ENCODE peak calls at places on chromosomes 13 and 19, in four cellular contexts. N is uterus, H is OCI-LY7, E is endothelial cell. F is an unnamed sample.

GRCh38 chr19:18089726-18090125 is 3.0 kb upstream of the IL12RB1 start:
- DNase-seq in N (no peak), H (no peak), E (no peak), F (no peak)

GRCh38 chr13:56713656-56714055 is 427.1 kb upstream of the PRR20A start:
- DNase-seq in H (no peak), E (no peak), N (no peak), F (no peak)

GRCh38 chr19:34975056-34975455 is 11.0 kb upstream of the ZNF792 start:
- DNase-seq in N (no peak), H (no peak), E (no peak), F (no peak)

GRCh38 chr19:47003611-47003935 is 16.1 kb upstream of the NPAS1 start:
- DNase-seq in H (no peak), E (no peak), N (no peak), F (no peak)

GRCh38 chr19:46944918-46945628 is 74.6 kb upstream of the NPAS1 start:
- DNase-seq in N (peak), H (no peak), E (no peak), F (peak)

GRCh38 chr19:11152318-11153062 is 3.1 kb downstream of the SPC24 start:
- DNase-seq in H (no peak), N (peak), E (no peak), F (no peak)

GRCh38 chr13:28657784-28658538 is 969 bp upstream of the POMP start:
- DNase-seq in N (no peak), E (no peak), H (peak), F (no peak)

GRCh38 chr19:40740747-40741146 is 9.5 kb downstream of the ACTMAP start:
- DNase-seq in N (no peak), H (no peak), E (no peak), F (peak)

GRCh38 chr19:38183227-38183914 is 40.7 kb downstream of the DPF1 start:
- DNase-seq in N (peak), E (peak), H (no peak), F (no peak)

GRCh38 chr13:98450495-98451167 is 126.3 kb downstream of the STK24 start:
- DNase-seq in H (peak), E (peak), N (no peak), F (no peak)

GRCh38 chr19:7460562-7460966 is 28.3 kb downstream of the PEX11G start:
- DNase-seq in E (no peak), N (no peak), H (no peak), F (no peak)

GRCh38 chr13:100514788-100515409 is 73.7 kb downstream of the GGACT start:
- DNase-seq in H (peak), E (peak), N (peak), F (peak)

GRCh38 chr13:51044023-51044665 is 66.9 kb downstream of the C13orf42 start:
- DNase-seq in N (no peak), H (peak), E (no peak), F (no peak)

GRCh38 chr19:5172859-5173577 is 167.6 kb downstream of the PTPRS start:
- DNase-seq in H (no peak), N (no peak), E (no peak), F (peak)

GRCh38 chr19:1671716-1672037 is 19.3 kb upstream of the TCF3 start:
- DNase-seq in H (peak), E (no peak), N (no peak), F (no peak)

GRCh38 chr19:6374179-6374709 is 1.5 kb downstream of the PSPN start:
- DNase-seq in H (no peak), E (no peak), N (peak), F (no peak)

GRCh38 chr19:35736913-35737886 is 5.1 kb downstream of the IGFLR1 start:
- DNase-seq in E (no peak), H (peak), N (no peak), F (no peak)

GRCh38 chr19:8363803-8364771 is at the start of gene ANGPTL4:
- DNase-seq in E (peak), H (no peak), N (peak), F (peak)

GRCh38 chr13:73286177-73286576 is 227.4 kb downstream of the KLF5 start:
- DNase-seq in N (no peak), H (no peak), E (no peak), F (no peak)
- TF ChIP-seq CTCF in N (no peak), H (peak), E (no peak), F (no peak)

GRCh38 chr13:110073982-110074381 is 233.0 kb downstream of the COL4A1 start:
- DNase-seq in H (no peak), E (no peak), N (no peak), F (no peak)
- TF ChIP-seq CTCF in H (no peak), E (no peak), N (no peak), F (no peak)

DNA sequence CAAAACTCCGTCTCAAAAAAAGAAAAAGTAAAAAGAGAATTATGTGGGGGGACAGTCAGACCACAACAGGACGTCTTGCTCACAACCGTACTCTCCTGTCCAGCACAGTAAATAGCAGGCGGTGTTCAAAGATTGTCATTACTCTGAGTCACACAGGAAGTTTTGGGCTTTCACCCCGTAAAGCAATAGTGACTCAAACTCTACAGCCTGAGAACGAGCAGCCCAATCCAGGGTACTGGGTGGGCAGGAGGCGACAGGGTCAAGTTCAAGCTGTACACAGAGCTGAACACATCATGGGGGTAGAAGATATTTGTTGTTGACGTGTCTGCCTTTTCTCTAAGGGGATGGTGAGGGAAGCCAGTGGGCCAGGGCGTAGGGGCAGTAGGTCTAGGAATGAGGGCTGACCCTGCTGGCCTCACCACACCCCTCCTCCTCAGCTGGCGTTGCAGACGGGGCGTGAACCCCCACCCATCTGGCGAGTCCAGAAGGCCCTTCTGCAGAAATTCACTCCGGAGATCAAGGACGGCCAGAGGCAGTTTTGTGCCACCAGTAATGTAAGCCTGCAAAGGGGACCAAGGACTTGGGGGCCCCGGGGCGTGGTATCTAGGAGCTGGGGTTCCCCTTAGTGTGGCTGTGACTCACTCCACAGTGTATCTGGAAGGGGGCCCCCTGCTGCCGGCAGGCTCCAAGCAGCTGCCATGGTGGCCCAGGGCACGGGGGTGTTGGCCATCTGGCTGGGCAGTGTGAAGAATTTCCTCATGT is 23.3 kb downstream of the PRR12 start:
- DNase-seq in E (no peak), N (no peak), H (no peak), F (no peak)
- TF ChIP-seq CTCF in E (no peak), N (no peak), H (no peak), F (no peak)

DNA sequence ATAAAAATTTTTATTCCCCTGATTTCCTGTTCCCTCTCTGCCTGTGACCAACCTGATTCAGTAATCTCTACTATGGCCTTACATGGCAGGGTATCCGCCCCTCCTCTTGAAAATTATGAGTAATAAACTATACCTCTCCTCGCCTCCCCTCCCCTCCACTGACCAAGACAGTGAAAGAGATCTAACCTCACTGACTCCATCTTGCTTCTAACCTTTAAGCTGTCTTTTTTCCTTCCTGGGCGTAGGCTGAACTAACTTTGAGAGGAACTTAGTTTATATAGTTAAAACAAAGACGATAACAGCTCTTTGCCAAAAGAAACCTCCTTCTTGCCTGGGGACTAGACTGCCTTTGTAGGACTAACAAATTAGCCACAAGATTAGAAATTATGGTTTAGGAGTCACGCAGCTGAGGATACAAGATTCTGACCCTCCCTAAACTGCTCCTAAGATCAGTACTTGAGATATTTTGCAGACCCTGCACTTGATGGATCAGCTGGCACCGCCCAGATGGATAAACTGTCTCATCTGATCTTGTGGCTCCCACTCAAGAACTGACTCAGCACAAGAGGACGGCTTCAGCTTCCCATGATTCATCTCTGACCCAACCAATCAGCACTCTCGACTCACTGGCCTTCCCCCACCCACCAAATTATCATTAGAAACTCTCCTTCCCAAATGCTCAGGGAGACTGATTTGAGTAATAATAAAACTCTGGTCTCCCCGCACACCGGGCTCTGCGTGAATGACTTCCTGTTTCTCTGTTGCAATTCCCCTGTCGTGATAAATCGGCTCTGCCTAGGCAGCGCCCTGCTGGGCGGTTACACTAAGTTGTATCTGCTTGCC is 187.1 kb downstream of the TDRD3 start:
- DNase-seq in N (peak), E (no peak), H (no peak), F (peak)
- TF ChIP-seq CTCF in N (no peak), E (no peak), H (no peak), F (no peak)

DNA sequence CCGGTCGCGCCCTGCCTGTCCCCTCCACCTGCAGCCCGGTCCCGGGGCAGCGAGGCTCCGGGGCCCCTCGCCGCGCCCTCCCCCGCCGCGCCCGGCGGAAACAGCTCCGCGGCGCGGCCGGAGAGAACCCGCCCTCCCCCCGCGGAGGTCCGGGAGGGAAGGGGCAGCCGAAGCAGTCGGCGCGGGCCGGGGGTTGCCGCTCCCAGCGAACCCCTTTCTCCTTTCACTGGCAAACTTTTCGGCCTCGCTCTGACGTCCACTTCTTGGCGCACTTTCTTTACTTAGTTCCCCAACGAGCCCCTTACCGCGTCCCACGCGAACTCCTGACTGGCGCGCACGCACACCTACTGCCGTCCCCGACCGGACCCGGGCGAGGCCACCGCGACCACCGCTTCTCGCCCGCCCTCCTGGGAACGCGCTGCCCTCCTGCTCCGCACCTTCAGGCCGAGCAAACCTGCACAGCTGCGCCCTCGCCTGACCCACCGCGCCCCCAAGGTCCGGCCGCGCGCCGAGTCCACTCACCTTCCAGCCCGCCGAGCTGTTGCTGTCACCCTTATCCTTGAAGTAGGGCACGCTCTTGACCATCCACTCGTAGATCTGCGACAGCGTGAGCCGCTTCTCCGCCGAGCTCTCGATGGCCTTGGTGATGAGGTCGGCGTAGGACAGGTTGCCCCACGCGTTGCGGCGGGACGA is 1.2 kb downstream of the FOXO1 start:
- DNase-seq in E (peak), N (peak), H (peak), F (no peak)
- TF ChIP-seq CTCF in E (no peak), N (no peak), H (peak), F (no peak)

GRCh38 chr13:32024750-32025149 is 6.8 kb upstream of the FRY start:
- DNase-seq in H (no peak), E (no peak), N (no peak), F (no peak)
- TF ChIP-seq CTCF in H (no peak), E (no peak), N (no peak), F (no peak)

F was measured in AG09319.